ENCODE peak calls at places on chromosome 21, in seven cellular contexts. One of them, this sample, is unnamed.

GRCh38 chr21:39317134-39318090 is 4.0 kb upstream of the BRWD1 start:
- DNase-seq in cardiac fibroblast: no peak
- DNase-seq in neuronal stem cell: no peak
- DNase-seq in mesendoderm: no peak
- DNase-seq in LNCaP clone FGC: no peak
- DNase-seq in left lung: no peak
- DNase-seq in lower lobe of right lung: no peak
- DNase-seq in this sample: no peak

GRCh38 chr21:25425156-25425555 is 182.1 kb downstream of the MRPL39 start:
- DNase-seq in cardiac fibroblast: no peak
- DNase-seq in neuronal stem cell: no peak
- DNase-seq in mesendoderm: no peak
- DNase-seq in LNCaP clone FGC: no peak
- DNase-seq in left lung: no peak
- DNase-seq in lower lobe of right lung: no peak
- DNase-seq in this sample: no peak

GRCh38 chr21:25496825-25497482 is 110.3 kb downstream of the MRPL39 start:
- DNase-seq in cardiac fibroblast: peak; percentile 4
- DNase-seq in neuronal stem cell: no peak
- DNase-seq in mesendoderm: no peak
- DNase-seq in LNCaP clone FGC: no peak
- DNase-seq in left lung: no peak
- DNase-seq in lower lobe of right lung: no peak
- DNase-seq in this sample: no peak

GRCh38 chr21:41360072-41360821 is 1.6 kb upstream of the MX2 start:
- DNase-seq in cardiac fibroblast: peak; percentile 42
- DNase-seq in neuronal stem cell: no peak
- DNase-seq in mesendoderm: peak; percentile 24
- DNase-seq in LNCaP clone FGC: peak; percentile 61
- DNase-seq in left lung: no peak
- DNase-seq in lower lobe of right lung: no peak
- DNase-seq in this sample: peak; percentile 7

GRCh38 chr21:41361786-41362604 is at the start of gene MX2:
- DNase-seq in cardiac fibroblast: peak; percentile 80
- DNase-seq in neuronal stem cell: no peak
- DNase-seq in mesendoderm: no peak
- DNase-seq in LNCaP clone FGC: no peak
- DNase-seq in left lung: no peak
- DNase-seq in lower lobe of right lung: peak; percentile 80
- DNase-seq in this sample: peak; percentile 55

GRCh38 chr21:25331286-25331685 is 276.0 kb downstream of the MRPL39 start:
- DNase-seq in cardiac fibroblast: peak; percentile 78
- DNase-seq in neuronal stem cell: no peak
- DNase-seq in mesendoderm: no peak
- DNase-seq in LNCaP clone FGC: no peak
- DNase-seq in left lung: no peak
- DNase-seq in lower lobe of right lung: no peak
- DNase-seq in this sample: no peak

GRCh38 chr21:38377165-38378093 is 120.6 kb downstream of the KCNJ15 start:
- DNase-seq in cardiac fibroblast: no peak
- DNase-seq in neuronal stem cell: no peak
- DNase-seq in mesendoderm: peak; percentile 29
- DNase-seq in LNCaP clone FGC: no peak
- DNase-seq in left lung: no peak
- DNase-seq in lower lobe of right lung: no peak
- DNase-seq in this sample: peak; percentile 19

GRCh38 chr21:18987515-18988026 is 584.0 kb upstream of the TMPRSS15 start:
- DNase-seq in cardiac fibroblast: no peak
- DNase-seq in neuronal stem cell: no peak
- DNase-seq in mesendoderm: peak; percentile 13
- DNase-seq in LNCaP clone FGC: no peak
- DNase-seq in left lung: no peak
- DNase-seq in lower lobe of right lung: no peak
- DNase-seq in this sample: no peak

GRCh38 chr21:39094087-39094785 is 89.0 kb downstream of the PSMG1 start:
- DNase-seq in cardiac fibroblast: no peak
- DNase-seq in neuronal stem cell: no peak
- DNase-seq in mesendoderm: no peak
- DNase-seq in LNCaP clone FGC: no peak
- DNase-seq in left lung: no peak
- DNase-seq in lower lobe of right lung: no peak
- DNase-seq in this sample: no peak

GRCh38 chr21:39845581-39846130 is 21.6 kb upstream of the PCP4 start:
- DNase-seq in cardiac fibroblast: no peak
- DNase-seq in neuronal stem cell: peak; percentile 27
- DNase-seq in mesendoderm: no peak
- DNase-seq in LNCaP clone FGC: no peak
- DNase-seq in left lung: no peak
- DNase-seq in lower lobe of right lung: no peak
- DNase-seq in this sample: no peak

GRCh38 chr21:16330340-16331319 is 600.8 kb downstream of the USP25 start:
- DNase-seq in cardiac fibroblast: peak; percentile 89
- DNase-seq in neuronal stem cell: peak; percentile 62
- DNase-seq in mesendoderm: peak; percentile 81
- DNase-seq in LNCaP clone FGC: peak; percentile 80
- DNase-seq in left lung: no peak
- DNase-seq in lower lobe of right lung: no peak
- DNase-seq in this sample: peak; percentile 69

GRCh38 chr21:27094182-27094948 is 127.5 kb upstream of the ADAMTS5 start:
- DNase-seq in cardiac fibroblast: no peak
- DNase-seq in neuronal stem cell: no peak
- DNase-seq in mesendoderm: no peak
- DNase-seq in LNCaP clone FGC: no peak
- DNase-seq in left lung: no peak
- DNase-seq in lower lobe of right lung: no peak
- DNase-seq in this sample: no peak

GRCh38 chr21:34836103-34836932 is 167.5 kb downstream of the CLIC6 start:
- DNase-seq in cardiac fibroblast: peak; percentile 100
- DNase-seq in neuronal stem cell: no peak
- DNase-seq in mesendoderm: no peak
- DNase-seq in LNCaP clone FGC: no peak
- DNase-seq in left lung: peak; percentile 83
- DNase-seq in lower lobe of right lung: peak; percentile 86
- DNase-seq in this sample: peak; percentile 97

GRCh38 chr21:37421306-37421705 is 54.7 kb downstream of the DYRK1A start:
- DNase-seq in cardiac fibroblast: no peak
- DNase-seq in neuronal stem cell: no peak
- DNase-seq in mesendoderm: no peak
- DNase-seq in LNCaP clone FGC: no peak
- DNase-seq in left lung: no peak
- DNase-seq in lower lobe of right lung: no peak
- DNase-seq in this sample: no peak

GRCh38 chr21:37435120-37435519 is 68.5 kb downstream of the DYRK1A start:
- DNase-seq in cardiac fibroblast: peak; percentile 89
- DNase-seq in neuronal stem cell: peak; percentile 87
- DNase-seq in mesendoderm: peak; percentile 97
- DNase-seq in LNCaP clone FGC: peak; percentile 98
- DNase-seq in left lung: no peak
- DNase-seq in lower lobe of right lung: no peak
- DNase-seq in this sample: peak; percentile 71

GRCh38 chr21:45162809-45163208 is 88.4 kb downstream of the ADARB1 start:
- DNase-seq in cardiac fibroblast: no peak
- DNase-seq in neuronal stem cell: no peak
- DNase-seq in mesendoderm: no peak
- DNase-seq in LNCaP clone FGC: no peak
- DNase-seq in left lung: peak; percentile 54
- DNase-seq in lower lobe of right lung: no peak
- DNase-seq in this sample: no peak

GRCh38 chr21:45163413-45164123 is 89.2 kb downstream of the ADARB1 start:
- DNase-seq in cardiac fibroblast: no peak
- DNase-seq in neuronal stem cell: no peak
- DNase-seq in mesendoderm: no peak
- DNase-seq in LNCaP clone FGC: no peak
- DNase-seq in left lung: no peak
- DNase-seq in lower lobe of right lung: no peak
- DNase-seq in this sample: no peak

GRCh38 chr21:45161039-45161945 is 86.9 kb downstream of the ADARB1 start:
- DNase-seq in cardiac fibroblast: no peak
- DNase-seq in neuronal stem cell: no peak
- DNase-seq in mesendoderm: no peak
- DNase-seq in LNCaP clone FGC: no peak
- DNase-seq in left lung: peak; percentile 45
- DNase-seq in lower lobe of right lung: no peak
- DNase-seq in this sample: no peak

GRCh38 chr21:45164124-45164511 is 89.7 kb downstream of the ADARB1 start:
- DNase-seq in cardiac fibroblast: no peak
- DNase-seq in neuronal stem cell: no peak
- DNase-seq in mesendoderm: no peak
- DNase-seq in LNCaP clone FGC: no peak
- DNase-seq in left lung: no peak
- DNase-seq in lower lobe of right lung: no peak
- DNase-seq in this sample: no peak

GRCh38 chr21:45162115-45162514 is 87.7 kb downstream of the ADARB1 start:
- DNase-seq in cardiac fibroblast: no peak
- DNase-seq in neuronal stem cell: no peak
- DNase-seq in mesendoderm: no peak
- DNase-seq in LNCaP clone FGC: no peak
- DNase-seq in left lung: peak; percentile 34
- DNase-seq in lower lobe of right lung: no peak
- DNase-seq in this sample: no peak
- H3K4me3 ChIP-seq in cardiac fibroblast: no peak overlapping the region
- H3K4me3 ChIP-seq in neuronal stem cell: no peak overlapping the region
- H3K4me3 ChIP-seq in mesendoderm: no peak overlapping the region
- H3K4me3 ChIP-seq in LNCaP clone FGC: no peak overlapping the region
- H3K4me3 ChIP-seq in left lung: no peak overlapping the region
- H3K4me3 ChIP-seq in lower lobe of right lung: no peak overlapping the region
- H3K4me3 ChIP-seq in this sample: no peak overlapping the region

DNA sequence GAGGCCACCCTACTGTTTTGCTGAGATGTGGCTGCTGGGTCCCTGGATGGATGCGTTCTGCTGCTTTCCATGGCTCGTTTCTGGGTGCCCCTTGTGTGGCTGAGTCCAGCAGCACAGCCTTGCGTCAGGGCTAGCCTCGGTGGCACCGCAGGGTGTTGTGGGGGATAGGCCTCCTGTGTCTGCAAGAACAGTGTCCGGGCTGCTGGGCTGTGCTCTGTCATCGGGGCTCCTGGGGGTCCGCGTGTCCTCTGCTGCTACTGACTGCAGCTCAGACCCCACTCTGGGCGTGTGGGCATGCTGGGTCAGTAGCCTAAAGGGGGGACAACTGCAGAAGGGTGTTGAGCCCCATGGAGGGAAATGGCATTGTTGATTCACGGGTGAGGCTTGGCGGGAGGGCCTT is 4.9 kb downstream of the RRP1 start:
- DNase-seq in cardiac fibroblast: no peak
- DNase-seq in neuronal stem cell: no peak
- DNase-seq in mesendoderm: no peak
- DNase-seq in LNCaP clone FGC: no peak
- DNase-seq in left lung: peak; percentile 76
- DNase-seq in lower lobe of right lung: no peak
- DNase-seq in this sample: no peak
- H3K4me3 ChIP-seq in cardiac fibroblast: no peak overlapping the region
- H3K4me3 ChIP-seq in neuronal stem cell: no peak overlapping the region
- H3K4me3 ChIP-seq in mesendoderm: no peak overlapping the region
- H3K4me3 ChIP-seq in LNCaP clone FGC: no peak overlapping the region
- H3K4me3 ChIP-seq in left lung: no peak overlapping the region
- H3K4me3 ChIP-seq in lower lobe of right lung: no peak overlapping the region
- H3K4me3 ChIP-seq in this sample: no peak overlapping the region

GRCh38 chr21:29585462-29585861 is 286.7 kb downstream of the BACH1 start:
- DNase-seq in cardiac fibroblast: no peak
- DNase-seq in neuronal stem cell: no peak
- DNase-seq in mesendoderm: no peak
- DNase-seq in LNCaP clone FGC: no peak
- DNase-seq in left lung: no peak
- DNase-seq in lower lobe of right lung: no peak
- DNase-seq in this sample: no peak
- H3K4me3 ChIP-seq in cardiac fibroblast: no peak overlapping the region
- H3K4me3 ChIP-seq in neuronal stem cell: no peak overlapping the region
- H3K4me3 ChIP-seq in mesendoderm: no peak overlapping the region
- H3K4me3 ChIP-seq in LNCaP clone FGC: no peak overlapping the region
- H3K4me3 ChIP-seq in left lung: no peak overlapping the region
- H3K4me3 ChIP-seq in lower lobe of right lung: no peak overlapping the region
- H3K4me3 ChIP-seq in this sample: no peak overlapping the region

DNA sequence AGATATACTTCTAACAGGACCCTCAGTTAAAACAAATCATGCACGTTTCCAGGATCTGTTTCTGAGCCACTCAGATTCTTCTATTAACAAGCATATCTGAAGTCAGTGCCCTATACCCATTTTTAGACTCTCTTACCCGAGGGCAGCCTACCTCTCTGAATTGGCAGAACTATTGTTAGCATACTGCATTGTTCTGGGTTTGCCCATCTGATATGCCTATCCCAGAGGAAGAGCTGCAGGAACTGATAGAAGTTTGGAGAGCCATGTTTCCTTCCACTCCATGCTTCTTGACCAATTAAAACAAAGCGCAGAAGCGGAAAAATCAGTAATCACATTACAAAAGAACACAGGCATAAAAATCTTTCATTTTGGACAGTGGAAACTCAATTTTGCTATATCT is 653.8 kb downstream of the LTN1 start:
- DNase-seq in cardiac fibroblast: no peak
- DNase-seq in neuronal stem cell: no peak
- DNase-seq in mesendoderm: no peak
- DNase-seq in LNCaP clone FGC: no peak
- DNase-seq in left lung: no peak
- DNase-seq in lower lobe of right lung: no peak
- DNase-seq in this sample: no peak
- H3K4me3 ChIP-seq in cardiac fibroblast: no peak overlapping the region
- H3K4me3 ChIP-seq in neuronal stem cell: no peak overlapping the region
- H3K4me3 ChIP-seq in mesendoderm: no peak overlapping the region
- H3K4me3 ChIP-seq in LNCaP clone FGC: no peak overlapping the region
- H3K4me3 ChIP-seq in left lung: no peak overlapping the region
- H3K4me3 ChIP-seq in lower lobe of right lung: no peak overlapping the region
- H3K4me3 ChIP-seq in this sample: no peak overlapping the region

DNA sequence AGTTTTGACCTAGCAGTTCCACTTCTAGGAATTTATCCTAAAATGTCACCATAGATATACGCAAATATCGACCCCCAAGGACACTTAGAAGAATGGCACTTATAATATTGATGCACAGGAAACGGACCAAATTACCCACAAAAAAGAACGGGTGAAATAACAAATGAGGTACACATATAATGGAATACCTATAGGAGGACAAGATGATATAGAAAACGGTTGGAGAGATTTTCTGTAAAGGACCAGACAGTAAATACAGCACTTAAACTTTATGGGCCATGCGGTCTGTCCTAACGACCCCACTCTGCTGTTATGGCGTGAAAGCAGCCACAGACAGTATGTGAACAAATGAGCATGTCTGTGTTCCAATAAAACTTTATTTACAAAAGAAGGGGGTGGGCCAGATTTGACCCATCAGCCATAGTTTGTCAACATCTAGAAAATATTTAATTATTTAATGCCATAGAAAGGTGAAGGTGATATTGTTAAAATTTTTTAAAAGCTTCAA is 2.4 kb downstream of the TMPRSS3 start:
- DNase-seq in cardiac fibroblast: no peak
- DNase-seq in neuronal stem cell: no peak
- DNase-seq in mesendoderm: no peak
- DNase-seq in LNCaP clone FGC: no peak
- DNase-seq in left lung: no peak
- DNase-seq in lower lobe of right lung: no peak
- DNase-seq in this sample: no peak
- H3K4me3 ChIP-seq in cardiac fibroblast: no peak overlapping the region
- H3K4me3 ChIP-seq in neuronal stem cell: no peak overlapping the region
- H3K4me3 ChIP-seq in mesendoderm: no peak overlapping the region
- H3K4me3 ChIP-seq in LNCaP clone FGC: no peak overlapping the region
- H3K4me3 ChIP-seq in left lung: no peak overlapping the region
- H3K4me3 ChIP-seq in lower lobe of right lung: no peak overlapping the region
- H3K4me3 ChIP-seq in this sample: no peak overlapping the region